ENCODE peak calls at places on chromosome 10, in five cellular contexts. V is hepatocyte, L is PC-3, X is GM23248, A is HCT116. M is an unnamed sample.

GRCh38 chr10:122276611-122277205 is 5.6 kb downstream of the BTBD16 start:
- DNase-seq in V (peak; percentile 75), L (no peak), X (peak; percentile 60), A (peak; percentile 48), M (no peak)

GRCh38 chr10:7610651-7611389 is 55.9 kb downstream of the ITIH5 start:
- DNase-seq in V (peak; percentile 66), L (no peak), X (peak; percentile 81), A (peak; percentile 7), M (no peak)

GRCh38 chr10:100562806-100563293 is 27.1 kb downstream of the HIF1AN start:
- DNase-seq in V (peak; percentile 26), L (no peak), X (peak; percentile 80), A (no peak), M (no peak)

GRCh38 chr10:16777473-16778370 is 39.5 kb downstream of the RSU1 start:
- DNase-seq in V (peak; percentile 76), L (peak; percentile 47), X (peak; percentile 69), A (peak; percentile 19), M (peak; percentile 71)

GRCh38 chr10:20004087-20004523 is 187.9 kb downstream of the PLXDC2 start:
- DNase-seq in V (no peak), L (no peak), X (peak; percentile 19), A (no peak), M (no peak)

GRCh38 chr10:106740-107139 is 28.5 kb upstream of the ZMYND11 start:
- DNase-seq in V (no peak), L (no peak), X (no peak), A (no peak), M (no peak)

GRCh38 chr10:118978316-118978997 is 51.1 kb upstream of the NANOS1 start:
- DNase-seq in V (no peak), L (no peak), X (no peak), A (no peak), M (no peak)

GRCh38 chr10:125144209-125144608 is 16.2 kb downstream of the CTBP2 start:
- DNase-seq in V (no peak), L (no peak), X (no peak), A (no peak), M (no peak)

GRCh38 chr10:93751832-93752231 is 5.9 kb upstream of the LGI1 start:
- DNase-seq in V (peak; percentile 61), L (peak; percentile 22), X (peak; percentile 49), A (peak; percentile 34), M (peak; percentile 26)

GRCh38 chr10:33145451-33146188 is 187.6 kb upstream of the ITGB1 start:
- DNase-seq in V (no peak), L (no peak), X (no peak), A (peak; percentile 82), M (no peak)

GRCh38 chr10:30227481-30227880 is 121.6 kb downstream of the MTPAP start:
- DNase-seq in V (no peak), L (peak; percentile 20), X (peak; percentile 61), A (no peak), M (no peak)

GRCh38 chr10:116809528-116810500 is 39.5 kb upstream of the ENO4 start:
- DNase-seq in V (peak; percentile 42), L (no peak), X (peak; percentile 33), A (peak; percentile 31), M (no peak)

GRCh38 chr10:97096327-97097153 is 89.2 kb downstream of the SLIT1 start:
- DNase-seq in V (no peak), L (no peak), X (no peak), A (no peak), M (no peak)

GRCh38 chr10:32950457-32951109 is 7.4 kb downstream of the ITGB1 start:
- DNase-seq in V (no peak), L (peak; percentile 72), X (no peak), A (no peak), M (no peak)

GRCh38 chr10:128047337-128047736 is 78.9 kb downstream of the MKI67 start:
- DNase-seq in V (peak; percentile 85), L (peak; percentile 88), X (no peak), A (peak; percentile 88), M (peak; percentile 87)

GRCh38 chr10:89923661-89924060 is 222.3 kb downstream of the KIF20B start:
- DNase-seq in V (no peak), L (peak; percentile 69), X (no peak), A (no peak), M (no peak)

GRCh38 chr10:48224296-48224695 is 50.2 kb downstream of the FRMPD2 start:
- DNase-seq in V (no peak), L (no peak), X (no peak), A (no peak), M (no peak)

GRCh38 chr10:72460271-72460670 is 105.6 kb upstream of the DNAJB12 start:
- DNase-seq in V (no peak), L (no peak), X (no peak), A (no peak), M (no peak)

GRCh38 chr10:114356786-114357588 is 47.3 kb downstream of the AFAP1L2 start:
- DNase-seq in V (no peak), L (peak; percentile 56), X (peak; percentile 7), A (no peak), M (no peak)

GRCh38 chr10:73577788-73578187 is 13.4 kb downstream of the USP54 start:
- DNase-seq in V (peak; percentile 60), L (peak; percentile 99), X (peak; percentile 70), A (no peak), M (no peak)

GRCh38 chr10:23047201-23048050 is 48.0 kb upstream of the MSRB2 start:
- DNase-seq in V (no peak), L (peak; percentile 63), X (peak; percentile 48), A (no peak), M (no peak)

GRCh38 chr10:118511720-118512119 is 83.7 kb downstream of the PRLHR start:
- DNase-seq in V (no peak), L (peak; percentile 55), X (no peak), A (no peak), M (no peak)

GRCh38 chr10:119090968-119091367 is 10.4 kb upstream of the EIF3A start:
- DNase-seq in V (no peak), L (peak; percentile 91), X (peak; percentile 90), A (peak; percentile 56), M (no peak)

GRCh38 chr10:90440870-90441269 is 417.0 kb downstream of the HTR7 start:
- DNase-seq in V (no peak), L (no peak), X (no peak), A (no peak), M (no peak)

GRCh38 chr10:17234541-17234940 is 6.5 kb downstream of the VIM start:
- DNase-seq in V (no peak), L (no peak), X (peak; percentile 14), A (no peak), M (no peak)

GRCh38 chr10:112986791-112987190 is 36.7 kb downstream of the TCF7L2 start:
- DNase-seq in V (no peak), L (no peak), X (peak; percentile 70), A (no peak), M (no peak)
- TF ChIP-seq EZH2phosphoT487 in V (no peak), L (no peak), X (no peak), A (no peak), M (no peak)

GRCh38 chr10:102497545-102497944 is 5.0 kb downstream of the ACTR1A start:
- DNase-seq in V (no peak), L (no peak), X (no peak), A (no peak), M (no peak)
- H4K20me1 ChIP-seq in V (peaks cover 83% of the 10 kb centered on the region), L (peaks cover 15% of the 10 kb centered on the region), X (peaks cover 6% of the 10 kb centered on the region), A (no peaks in the 10 kb centered on the region), M (no peaks in the 10 kb centered on the region)

GRCh38 chr10:110632591-110633215 is 11.4 kb upstream of the RBM20 start:
- DNase-seq in V (no peak), L (no peak), X (peak; percentile 34), A (no peak), M (no peak)
- TF ChIP-seq EZH2phosphoT487 in V (no peak), L (no peak), X (no peak), A (no peak), M (no peak)

GRCh38 chr10:88136712-88137111 is 273.3 kb downstream of the PTEN start:
- DNase-seq in V (no peak), L (no peak), X (no peak), A (no peak), M (no peak)
- H4K20me1 ChIP-seq in V (no peaks in the 10 kb centered on the region), L (no peaks in the 10 kb centered on the region), X (no peaks in the 10 kb centered on the region), A (no peaks in the 10 kb centered on the region), M (no peaks in the 10 kb centered on the region)

GRCh38 chr10:12512292-12513002 is 163.1 kb downstream of the CAMK1D start:
- DNase-seq in V (no peak), L (no peak), X (no peak), A (no peak), M (no peak)
- TF ChIP-seq EZH2phosphoT487 in V (no peak), L (no peak), X (no peak), A (no peak), M (no peak)

DNA sequence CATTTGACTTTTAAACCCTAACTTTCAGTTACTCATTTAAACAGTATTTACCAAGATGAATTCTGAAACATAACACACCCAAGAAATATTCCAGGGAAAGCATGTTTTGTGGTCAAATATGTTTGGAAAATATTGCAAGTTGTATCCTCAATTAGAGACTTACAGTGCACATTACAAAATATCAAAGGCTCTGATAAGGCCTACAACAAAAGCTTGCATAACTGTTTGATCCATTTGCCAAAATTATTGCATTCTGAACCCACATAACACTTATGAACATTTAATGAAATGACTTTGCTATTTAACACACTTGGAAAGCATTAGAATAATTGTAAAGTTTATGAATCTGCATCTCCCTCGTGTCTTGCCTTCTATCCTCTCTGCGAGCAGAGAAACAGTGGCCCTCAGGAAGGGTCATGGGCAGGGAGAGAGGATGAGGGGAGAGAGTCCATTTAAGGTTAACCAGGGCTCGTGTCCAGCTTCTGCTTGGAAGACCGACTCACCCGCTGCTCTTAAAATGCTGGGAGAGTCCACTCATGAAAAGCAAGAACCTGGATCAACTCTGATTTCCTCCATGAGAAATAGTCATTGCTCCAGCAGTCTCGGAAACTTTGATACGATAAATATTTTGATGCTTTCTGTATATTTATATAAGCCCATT is 408.2 kb upstream of the ZMIZ1 start:
- DNase-seq in V (no peak), L (no peak), X (no peak), A (no peak), M (no peak)
- H4K20me1 ChIP-seq in V (no peaks in the 10 kb centered on the region), L (no peaks in the 10 kb centered on the region), X (no peaks in the 10 kb centered on the region), A (no peaks in the 10 kb centered on the region), M (no peaks in the 10 kb centered on the region)

DNA sequence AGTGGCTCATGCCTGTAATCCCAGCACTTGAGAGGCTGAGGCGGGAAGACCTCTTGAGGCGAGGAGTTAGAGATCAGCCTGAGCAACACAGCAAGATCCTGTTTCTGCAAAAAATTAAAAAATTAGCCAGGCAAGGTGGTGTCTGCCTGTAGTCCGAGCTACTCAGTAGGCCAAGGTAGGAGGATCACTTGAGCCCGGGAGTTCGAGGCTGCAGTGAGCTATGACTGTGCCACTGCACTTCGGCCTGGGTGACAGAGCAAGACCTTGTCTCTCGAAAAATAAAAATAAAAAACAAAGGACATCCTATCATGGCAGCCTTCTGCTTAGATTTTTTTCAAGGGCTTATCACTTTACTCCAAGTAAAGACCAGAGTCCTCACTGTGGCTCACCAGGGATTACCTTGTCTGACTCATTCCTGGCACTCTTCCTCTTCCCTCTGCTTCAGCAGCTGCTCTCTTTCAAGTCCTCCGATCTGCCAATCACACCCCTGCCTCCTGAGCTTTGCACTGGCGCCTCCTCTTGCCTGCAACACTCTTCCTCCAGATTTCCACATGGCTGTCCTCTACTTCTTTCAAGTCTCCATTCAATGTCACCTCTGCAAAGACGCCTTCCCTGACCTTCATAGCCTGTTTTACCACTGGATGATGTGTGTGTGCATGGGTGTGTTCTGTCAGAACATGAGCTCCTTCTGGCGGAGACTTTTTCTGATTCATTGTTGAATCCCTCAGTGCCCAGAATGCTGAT is 7.7 kb downstream of the PRTFDC1 start:
- DNase-seq in V (peak; percentile 78), L (peak; percentile 83), X (peak; percentile 70), A (peak; percentile 79), M (no peak)
- TF ChIP-seq EZH2phosphoT487 in V (no peak), L (no peak), X (no peak), A (no peak), M (no peak)

GRCh38 chr10:3538291-3538849 is 246.6 kb downstream of the KLF6 start:
- DNase-seq in V (no peak), L (peak; percentile 40), X (peak; percentile 73), A (no peak), M (no peak)
- H4K20me1 ChIP-seq in V (no peaks in the 10 kb centered on the region), L (no peaks in the 10 kb centered on the region), X (no peaks in the 10 kb centered on the region), A (no peaks in the 10 kb centered on the region), M (no peaks in the 10 kb centered on the region)